ENCODE peak calls at places on chromosomes 11 and 22, in four cellular contexts. Z, M, H and U are unnamed samples.

GRCh38 chr11:126158054-126158791 is 53.2 kb downstream of the RPUSD4 start:
- DNase-seq in M (no peak), Z (no peak), H (no peak), U (no peak)

GRCh38 chr11:16632295-16633200 is 105.9 kb upstream of the C11orf58 start:
- DNase-seq in M (no peak), H (no peak), Z (peak; percentile 38), U (no peak)

GRCh38 chr11:86488553-86488952 is 113.9 kb downstream of the CCDC81 start:
- DNase-seq in Z (no peak), H (no peak), M (no peak), U (no peak)

GRCh38 chr11:102685769-102686168 is 19.8 kb downstream of the MMP27 start:
- DNase-seq in H (no peak), M (no peak), Z (no peak), U (no peak)

GRCh38 chr22:30361916-30362631 is 5.3 kb downstream of the CCDC157 start:
- DNase-seq in Z (no peak), H (no peak), M (no peak), U (no peak)

GRCh38 chr11:2217211-2218081 is 45.8 kb upstream of the TH start:
- DNase-seq in H (no peak), Z (no peak), M (no peak), U (no peak)

GRCh38 chr11:67576742-67577475 is 6.7 kb upstream of the GSTP1 start:
- DNase-seq in M (no peak), Z (no peak), H (no peak), U (no peak)

GRCh38 chr22:30968015-30968923 is at the start of gene MORC2:
- DNase-seq in M (no peak), H (no peak), Z (peak; percentile 69), U (no peak)

GRCh38 chr22:22410121-22410520 is 98.4 kb downstream of the ZNF280B start:
- DNase-seq in H (peak; percentile 80), M (no peak), Z (no peak), U (no peak)

GRCh38 chr11:15976433-15977045 is 379.8 kb downstream of the SOX6 start:
- DNase-seq in M (no peak), Z (no peak), H (no peak), U (no peak)

GRCh38 chr22:17974087-17974486 is 50.3 kb downstream of the MICAL3 start:
- DNase-seq in Z (no peak), H (no peak), M (no peak), U (no peak)

GRCh38 chr22:36546932-36547331 is 18.0 kb upstream of the EIF3D start:
- DNase-seq in H (no peak), M (no peak), Z (peak; percentile 76), U (no peak)

GRCh38 chr11:111557425-111558111 is 17.0 kb downstream of the LAYN start:
- DNase-seq in Z (peak; percentile 53), H (no peak), M (no peak), U (no peak)

GRCh38 chr11:128725630-128726461 is 32.0 kb downstream of the FLI1 start:
- DNase-seq in Z (no peak), H (peak; percentile 66), M (no peak), U (no peak)

GRCh38 chr11:68308068-68308467 is 4.3 kb upstream of the LRP5 start:
- DNase-seq in H (no peak), M (no peak), Z (no peak), U (no peak)

GRCh38 chr11:8296203-8296602 is 32.5 kb upstream of the LMO1 start:
- DNase-seq in H (no peak), Z (no peak), M (no peak), U (no peak)

GRCh38 chr22:22692707-22693530 is 48.5 kb downstream of the GGTLC2 start:
- DNase-seq in M (peak; percentile 65), H (peak; percentile 64), Z (peak; percentile 69), U (no peak)

GRCh38 chr11:35682230-35683195 is 19.9 kb downstream of the TRIM44 start:
- DNase-seq in M (no peak), H (no peak), Z (no peak), U (no peak)

GRCh38 chr22:37165940-37166674 is 16.4 kb upstream of the IL2RB start:
- DNase-seq in M (no peak), Z (no peak), H (peak; percentile 39), U (no peak)

GRCh38 chr22:40258463-40259046 is 80.8 kb downstream of the TNRC6B start:
- DNase-seq in Z (peak; percentile 25), H (no peak), M (no peak), U (no peak)

GRCh38 chr22:24683671-24684070 is 80.7 kb downstream of the GGT1 start:
- DNase-seq in H (no peak), Z (no peak), M (no peak), U (no peak)

GRCh38 chr22:25710501-25710900 is 31.5 kb upstream of the MYO18B start:
- DNase-seq in M (no peak), Z (no peak), H (no peak), U (no peak)

GRCh38 chr11:95991545-95991944 is 67.6 kb upstream of the MTMR2 start:
- DNase-seq in H (no peak), Z (no peak), M (no peak), U (no peak)

GRCh38 chr11:17343907-17344306 is 7.7 kb upstream of the NCR3LG1 start:
- DNase-seq in M (no peak), Z (peak; percentile 10), H (no peak), U (no peak)

GRCh38 chr22:19704355-19705015 is 9.8 kb upstream of the SEPTIN5 start:
- DNase-seq in M (no peak), Z (no peak), H (no peak), U (no peak)

GRCh38 chr11:83278351-83278750 is 7.8 kb downstream of the CCDC90B start:
- DNase-seq in Z (no peak), M (no peak), H (no peak), U (no peak)

GRCh38 chr11:18321991-18322711 is at the start of the genes GTF2H1 and HPS5:
- DNase-seq in H (peak; percentile 98), Z (peak; percentile 99), M (peak; percentile 84), U (peak; percentile 87)

GRCh38 chr22:39938509-39938908 is 21.7 kb upstream of the TMA7B start:
- DNase-seq in M (no peak), Z (no peak), H (no peak), U (no peak)

DNA sequence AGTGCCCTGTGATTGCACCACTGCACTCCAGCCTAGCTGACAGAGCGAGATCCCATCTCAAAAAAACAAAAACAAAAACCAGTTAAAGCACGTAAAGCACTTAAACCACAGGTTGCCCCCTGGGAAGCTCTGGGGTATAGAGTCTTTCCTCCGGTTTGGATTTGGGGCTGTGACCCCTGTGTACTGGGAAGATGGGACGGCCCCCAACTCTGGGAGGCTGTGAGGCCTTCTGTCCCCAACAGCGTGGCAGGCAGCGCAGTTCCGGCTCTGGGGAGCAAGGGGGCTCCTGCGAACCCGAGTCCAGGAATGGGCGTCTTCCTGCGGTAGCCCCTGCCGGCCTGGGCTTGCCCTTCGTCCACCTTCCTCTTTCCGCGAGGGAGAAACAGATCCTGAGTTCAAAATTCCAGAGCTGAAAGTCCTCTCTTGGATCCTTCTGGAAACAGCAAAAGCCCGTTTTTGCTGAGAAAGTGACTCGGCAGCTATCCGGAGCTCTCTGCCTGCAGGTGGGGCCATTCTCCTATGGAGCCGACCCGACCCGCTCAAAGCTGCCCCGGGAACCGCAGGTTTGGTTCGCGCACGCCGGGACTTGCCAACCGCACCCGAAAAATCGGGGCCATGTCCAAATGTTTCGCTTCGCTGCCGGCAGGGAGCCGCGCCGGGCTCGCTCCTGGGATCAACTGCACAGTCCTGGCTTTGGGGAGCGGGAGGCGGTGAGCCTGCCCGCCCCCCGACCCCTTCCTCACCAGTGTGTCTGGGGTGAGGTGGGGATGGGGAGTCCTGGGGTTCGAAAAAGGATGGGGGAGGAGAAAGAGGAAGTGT is 36.3 kb upstream of the POLA2 start:
- DNase-seq in H (peak; percentile 64), Z (peak; percentile 32), M (no peak), U (no peak)
- TF ChIP-seq CTCF in H (peak; percentile 52), Z (peak; percentile 23), M (peak; percentile 52), U (no peak)

DNA sequence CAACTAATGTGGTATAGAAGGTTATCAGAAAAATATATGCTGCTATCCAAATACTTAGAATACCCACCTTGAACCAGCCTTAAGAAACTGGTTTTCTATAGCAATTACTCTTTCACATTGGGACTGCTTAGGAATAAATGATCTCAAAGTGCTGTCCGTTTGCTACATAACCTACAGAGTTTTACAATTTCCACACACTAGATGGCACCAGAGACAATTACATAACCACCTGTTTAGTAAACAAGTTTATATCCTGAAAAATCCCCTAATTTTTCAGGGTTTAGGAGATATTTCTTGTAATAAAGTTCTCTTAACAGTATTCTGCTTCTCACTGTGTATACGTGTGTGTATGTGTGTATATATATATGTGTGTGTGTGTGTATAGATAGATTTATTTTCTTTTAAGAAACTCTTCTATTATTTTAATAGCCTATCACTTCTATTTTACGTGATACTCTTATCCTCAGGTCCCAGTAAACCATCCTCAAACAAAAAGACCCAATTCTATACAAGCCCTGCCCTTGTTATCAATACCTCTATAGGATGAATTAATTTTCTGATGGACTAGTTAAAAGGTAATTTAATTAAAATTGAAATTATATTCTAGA is 6.7 kb upstream of the OR5I1 start:
- DNase-seq in Z (peak; percentile 62), H (no peak), M (no peak), U (no peak)
- TF ChIP-seq CTCF in Z (peak; percentile 69), H (peak; percentile 26), M (peak; percentile 77), U (no peak)

GRCh38 chr22:46684706-46685105 is 53.3 kb downstream of the CERK start:
- DNase-seq in H (peak; percentile 84), Z (no peak), M (no peak), U (no peak)
- TF ChIP-seq CTCF in H (no peak), Z (no peak), M (no peak), U (no peak)

GRCh38 chr11:70470127-70470526 is 71.8 kb downstream of the CTTN start:
- DNase-seq in H (no peak), Z (no peak), M (no peak), U (no peak)

GRCh38 chr11:70473186-70473872 is 75.0 kb downstream of the CTTN start:
- DNase-seq in Z (no peak), M (no peak), H (no peak), U (no peak)

GRCh38 chr11:70472240-70472639 is 73.9 kb downstream of the CTTN start:
- DNase-seq in M (no peak), Z (no peak), H (no peak), U (no peak)

GRCh38 chr11:70468256-70469230 is 70.2 kb downstream of the CTTN start:
- DNase-seq in H (no peak), M (no peak), Z (no peak), U (no peak)

GRCh38 chr11:70471254-70471653 is 72.9 kb downstream of the CTTN start:
- DNase-seq in M (no peak), H (no peak), Z (peak; percentile 51), U (no peak)
- TF ChIP-seq CTCF in M (peak; percentile 39), H (no peak), Z (peak; percentile 28), U (no peak)